ENCODE peak calls at places on chromosomes 5 and 9, in ten cellular contexts. K, I, L, N, P, G, Z, H, O and V are unnamed samples.

GRCh38 chr9:138116521-138116920 is 238.9 kb downstream of the CACNA1B start:
- DNase-seq in Z (no peak), P (peak), N (no peak), I (no peak), H (no peak), G (no peak), L (no peak), O (no peak), K (no peak), V (no peak)

GRCh38 chr5:75616961-75617660 is 5.9 kb downstream of the ANKDD1B start:
- DNase-seq in I (no peak), H (no peak), L (no peak), N (no peak), O (no peak), G (no peak), K (no peak), Z (no peak), P (no peak), V (no peak)

GRCh38 chr5:9348296-9348996 is 197.4 kb downstream of the SEMA5A start:
- DNase-seq in H (peak), O (no peak), I (peak), Z (no peak), N (no peak), L (no peak), P (no peak), G (no peak), K (no peak), V (no peak)

GRCh38 chr5:156328176-156328575 is 1.2 kb downstream of the SGCD start:
- DNase-seq in K (no peak), I (no peak), H (peak), N (peak), L (no peak), P (no peak), G (no peak), Z (no peak), O (no peak), V (no peak)

GRCh38 chr9:7491641-7492040 is 307.9 kb downstream of the DMAC1 start:
- DNase-seq in N (no peak), H (no peak), G (no peak), Z (no peak), K (no peak), O (no peak), I (no peak), L (no peak), P (no peak), V (no peak)

GRCh38 chr5:5432020-5432707 is 9.7 kb downstream of the ICE1 start:
- DNase-seq in Z (no peak), L (no peak), H (peak), G (no peak), P (no peak), I (peak), K (no peak), N (no peak), O (no peak), V (no peak)

GRCh38 chr5:150503977-150504620 is 3.8 kb upstream of the NDST1 start:
- DNase-seq in I (peak), P (peak), G (no peak), Z (peak), L (no peak), H (no peak), K (no peak), N (peak), O (no peak), V (no peak)

GRCh38 chr5:134851307-134851923 is 5.6 kb downstream of the C5orf24 start:
- DNase-seq in H (peak), G (no peak), N (no peak), I (peak), P (no peak), L (no peak), Z (no peak), O (peak), K (no peak), V (peak)

GRCh38 chr9:1619915-1620705 is 395.0 kb upstream of the SMARCA2 start:
- DNase-seq in I (no peak), P (no peak), H (no peak), Z (no peak), G (no peak), L (no peak), K (no peak), N (no peak), O (no peak), V (peak)

GRCh38 chr9:95438958-95439357 is 77.8 kb downstream of the PTCH1 start:
- DNase-seq in H (no peak), N (no peak), G (no peak), P (no peak), K (no peak), Z (no peak), L (no peak), I (no peak), O (no peak), V (no peak)

GRCh38 chr9:122786338-122786737 is 2.4 kb upstream of the OR5C1 start:
- DNase-seq in Z (no peak), N (no peak), I (no peak), G (no peak), P (no peak), K (no peak), H (no peak), L (no peak), O (no peak), V (no peak)

GRCh38 chr5:14420136-14420808 is 161.3 kb upstream of the OTULINL start:
- DNase-seq in P (no peak), H (peak), G (no peak), K (no peak), Z (no peak), N (no peak), I (peak), O (no peak), L (no peak), V (no peak)

GRCh38 chr5:14946813-14947640 is 75.4 kb upstream of the ANKH start:
- DNase-seq in H (no peak), Z (no peak), G (no peak), I (peak), P (no peak), L (no peak), N (no peak), K (no peak), O (peak), V (peak)

GRCh38 chr9:88678008-88678407 is 143.0 kb downstream of the NXNL2 start:
- DNase-seq in H (no peak), N (no peak), I (no peak), K (no peak), O (no peak), L (no peak), Z (no peak), G (no peak), P (no peak), V (no peak)

GRCh38 chr9:126558051-126558665 is 55.6 kb upstream of the LMX1B start:
- DNase-seq in N (peak), L (no peak), H (peak), I (peak), K (peak), P (peak), O (peak), Z (peak), G (peak), V (peak)

GRCh38 chr5:170632985-170633234 is 129.1 kb downstream of the KCNIP1 start:
- DNase-seq in P (peak), H (no peak), L (peak), I (no peak), G (peak), Z (peak), O (peak), N (no peak), K (peak), V (peak)

GRCh38 chr5:120778491-120779293 is 314.6 kb downstream of the PRR16 start:
- DNase-seq in I (peak), L (no peak), Z (no peak), H (peak), K (no peak), O (no peak), G (no peak), P (no peak), N (no peak), V (no peak)

DNA sequence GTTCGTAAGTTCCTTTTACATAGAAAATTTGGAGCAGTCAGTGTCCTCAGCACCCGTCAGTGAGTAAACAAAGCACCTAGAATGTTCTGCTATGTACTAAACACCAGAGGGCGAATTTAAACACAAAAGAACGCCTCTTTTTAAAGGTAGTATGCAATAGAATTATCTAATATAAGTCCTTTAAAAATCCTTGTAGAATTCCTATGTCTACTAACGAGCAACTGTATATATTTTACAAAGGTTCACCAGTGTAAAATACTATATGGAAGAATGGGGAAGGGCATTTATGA is 499 bp upstream of the TMEM232 start:
- DNase-seq in L (no peak), G (no peak), K (no peak), H (no peak), P (no peak), I (no peak), O (peak), Z (no peak), N (no peak), V (no peak)
- TF ChIP-seq CTCF in L (no peak), G (no peak), K (peak), H (peak), P (peak), I (no peak), O (peak), Z (peak), N (no peak), V (no peak)

GRCh38 chr5:161966544-161966943 is 101.0 kb upstream of the GABRG2 start:
- DNase-seq in G (no peak), K (no peak), Z (no peak), N (no peak), P (no peak), I (no peak), O (peak), H (no peak), L (no peak), V (peak)
- TF ChIP-seq CTCF in G (no peak), K (peak), Z (peak), N (no peak), P (peak), I (no peak), O (peak), H (no peak), L (no peak), V (peak)

DNA sequence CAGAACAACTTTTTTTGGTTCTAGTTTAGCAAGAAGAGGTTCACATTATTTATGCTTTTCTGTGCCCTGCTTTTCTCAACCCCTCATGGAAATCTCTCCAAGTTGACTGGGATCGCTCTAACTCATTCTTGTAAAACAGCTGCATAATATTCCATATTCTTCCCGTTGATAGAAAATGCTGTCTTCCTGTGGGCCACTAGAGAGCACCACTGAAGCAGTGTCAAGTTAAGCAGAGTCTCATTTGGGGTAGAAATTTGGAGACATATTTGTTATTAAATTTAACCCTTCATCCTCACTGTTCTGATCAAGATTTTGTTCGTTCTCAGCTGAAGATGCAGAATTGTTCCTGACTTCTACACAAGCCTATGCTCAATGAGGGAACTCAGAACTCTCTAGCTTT is 140.1 kb downstream of the CEMIP2 start:
- DNase-seq in H (no peak), Z (no peak), O (no peak), I (no peak), L (no peak), G (no peak), N (no peak), K (no peak), P (no peak), V (no peak)
- TF ChIP-seq CTCF in H (peak), Z (peak), O (peak), I (peak), L (no peak), G (no peak), N (no peak), K (peak), P (peak), V (no peak)

DNA sequence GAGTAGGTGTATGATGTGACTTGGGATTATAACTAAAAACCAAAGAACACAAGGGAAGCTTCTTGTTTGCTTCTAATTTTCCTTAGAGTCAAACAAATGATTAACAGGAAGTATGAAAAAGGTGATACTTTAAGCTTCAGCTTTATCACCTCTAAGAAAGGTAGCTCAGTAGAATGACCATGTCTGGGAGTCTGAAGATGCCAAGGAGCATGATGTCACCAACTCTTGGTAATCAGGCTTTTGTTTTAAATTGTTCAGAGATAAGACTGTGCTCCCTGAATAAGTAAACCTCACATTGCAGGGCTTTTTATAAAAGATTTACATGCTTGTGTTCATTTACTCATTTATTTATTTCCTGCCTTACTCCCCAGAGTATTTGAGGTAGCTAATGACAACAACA is 169.9 kb downstream of the FER start:
- DNase-seq in H (no peak), P (no peak), O (no peak), Z (no peak), I (no peak), L (no peak), N (no peak), G (no peak), K (no peak), V (no peak)
- TF ChIP-seq CTCF in H (no peak), P (no peak), O (no peak), Z (no peak), I (no peak), L (no peak), N (no peak), G (no peak), K (no peak), V (no peak)

GRCh38 chr9:107046692-107047091 is 183.7 kb downstream of the ZNF462 start:
- DNase-seq in K (no peak), L (no peak), O (peak), I (no peak), G (no peak), H (no peak), N (no peak), Z (no peak), P (no peak), V (peak)

GRCh38 chr9:107049046-107049824 is 186.3 kb downstream of the ZNF462 start:
- DNase-seq in O (no peak), L (no peak), N (no peak), K (no peak), G (no peak), P (no peak), I (no peak), H (no peak), Z (no peak), V (no peak)

GRCh38 chr9:107043886-107044285 is 180.9 kb downstream of the ZNF462 start:
- DNase-seq in I (no peak), L (no peak), G (no peak), N (no peak), P (no peak), O (no peak), K (no peak), Z (no peak), H (no peak), V (no peak)

GRCh38 chr9:107049825-107050184 is 186.8 kb downstream of the ZNF462 start:
- DNase-seq in I (no peak), G (peak), L (no peak), K (no peak), N (no peak), O (no peak), P (no peak), H (no peak), Z (no peak), V (no peak)

DNA sequence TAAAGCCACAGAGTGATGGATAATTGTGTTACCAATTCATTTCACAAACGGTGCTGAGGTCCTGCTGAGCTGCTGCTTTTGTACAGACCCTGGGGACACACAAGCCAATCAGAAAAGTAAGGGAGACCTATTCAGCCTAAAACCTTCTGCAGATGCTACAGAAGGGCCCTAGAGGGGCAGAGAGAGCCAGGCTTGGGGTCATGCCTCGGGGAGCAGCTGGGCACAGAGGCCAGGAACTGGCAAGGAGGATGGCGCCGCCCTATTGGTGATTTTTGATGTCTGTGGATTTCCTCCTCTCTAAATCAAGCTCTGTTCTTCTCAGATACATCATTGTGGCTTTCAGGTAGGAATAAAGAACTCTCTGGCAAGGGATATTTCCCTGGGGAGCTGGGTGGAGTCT is 181.9 kb downstream of the ZNF462 start:
- DNase-seq in I (no peak), G (peak), L (no peak), K (no peak), H (no peak), P (no peak), N (no peak), Z (no peak), O (peak), V (no peak)
- TF ChIP-seq CTCF in I (no peak), G (no peak), L (no peak), K (no peak), H (peak), P (no peak), N (no peak), Z (no peak), O (peak), V (peak)

GRCh38 chr5:115465416-115465815 is 79.2 kb downstream of the FEM1C start:
- DNase-seq in Z (no peak), G (no peak), N (no peak), L (no peak), K (no peak), O (no peak), H (peak), I (peak), P (no peak), V (no peak)
- TF ChIP-seq CTCF in Z (no peak), G (no peak), N (no peak), L (no peak), K (no peak), O (no peak), H (no peak), I (no peak), P (no peak), V (no peak)

GRCh38 chr9:71769175-71770165 is 1.2 kb upstream of the CEMIP2 start:
- DNase-seq in Z (peak), H (peak), K (peak), N (peak), P (peak), O (peak), G (peak), L (peak), I (peak), V (peak)
- TF ChIP-seq CTCF in Z (peak), H (peak), K (peak), N (peak), P (peak), O (peak), G (peak), L (peak), I (peak), V (no peak)

GRCh38 chr9:129672702-129673101 is 7.3 kb downstream of the PRRX2 start:
- DNase-seq in K (no peak), P (no peak), G (no peak), Z (no peak), H (no peak), N (no peak), L (no peak), I (no peak), O (no peak), V (no peak)

GRCh38 chr9:129669141-129669718 is 3.8 kb downstream of the PRRX2 start:
- DNase-seq in L (no peak), K (no peak), N (no peak), G (no peak), P (no peak), O (no peak), Z (no peak), H (peak), I (peak), V (no peak)

GRCh38 chr9:129671519-129671918 is 6.1 kb downstream of the PRRX2 start:
- DNase-seq in N (no peak), O (no peak), Z (no peak), H (peak), G (no peak), L (no peak), I (no peak), K (no peak), P (no peak), V (no peak)

GRCh38 chr9:129669946-129670345 is 4.5 kb downstream of the PRRX2 start:
- DNase-seq in Z (no peak), G (no peak), L (no peak), P (no peak), O (no peak), N (no peak), H (no peak), I (peak), K (no peak), V (no peak)

DNA sequence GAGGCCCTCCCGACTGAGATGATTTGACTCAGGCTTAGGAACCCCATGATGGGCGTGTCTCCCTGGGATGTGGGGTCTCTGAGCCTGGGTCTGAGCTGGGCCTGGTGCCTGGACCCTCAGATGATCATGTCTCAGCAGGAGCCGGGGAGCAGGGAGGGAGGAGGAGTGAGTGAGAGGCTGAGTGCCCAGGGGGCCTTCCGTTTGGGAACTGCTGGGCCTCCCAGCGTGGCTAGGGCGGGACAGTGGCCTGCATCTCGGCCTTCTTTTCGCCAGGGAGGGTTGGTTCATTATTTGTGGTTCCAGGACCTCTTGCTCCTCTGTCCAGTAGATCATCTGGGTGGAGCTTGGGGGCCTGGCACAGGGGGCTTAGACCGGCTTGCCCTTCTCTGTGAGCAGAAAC is 5.6 kb downstream of the PRRX2 start:
- DNase-seq in G (no peak), H (no peak), K (no peak), P (peak), L (no peak), N (no peak), O (no peak), Z (no peak), I (no peak), V (no peak)
- TF ChIP-seq CTCF in G (no peak), H (no peak), K (no peak), P (no peak), L (no peak), N (no peak), O (no peak), Z (no peak), I (no peak), V (no peak)